ENCODE peak calls at places on chromosomes 12 and 14, in six cellular contexts. C is cardiac muscle cell, X is left ventricle myocardium inferior, W is esophagus squamous epithelium, U is progenitor cell of endocrine pancreas, H is MCF 10A. J is an unnamed sample.
A peak's percentile ranks its signal among the peaks of the same experiment; 100 is the strongest.

GRCh38 chr12:75938189-75938588 is 93.4 kb downstream of the PHLDA1 start:
- DNase-seq in C (no peak), X (no peak), W (no peak), U (no peak), H (no peak), J (no peak)

GRCh38 chr12:52149651-52150241 is 42.1 kb downstream of the KRT80 start:
- DNase-seq in C (no peak), X (no peak), W (no peak), U (no peak), H (no peak), J (no peak)

GRCh38 chr12:41277019-41277770 is 89.1 kb downstream of the PDZRN4 start:
- DNase-seq in C (peak; percentile 69), X (no peak), W (no peak), U (no peak), H (peak; percentile 52), J (no peak)

GRCh38 chr14:52596861-52597260 is 44.2 kb downstream of the GPR137C start:
- DNase-seq in C (no peak), X (no peak), W (no peak), U (no peak), H (peak; percentile 18), J (no peak)

GRCh38 chr12:46442239-46442638 is 69.7 kb upstream of the SLC38A2 start:
- DNase-seq in C (peak; percentile 44), X (no peak), W (no peak), U (no peak), H (peak; percentile 54), J (no peak)

GRCh38 chr14:76330411-76331327 is 45.3 kb upstream of the ESRRB start:
- DNase-seq in C (no peak), X (no peak), W (no peak), U (no peak), H (no peak), J (no peak)

GRCh38 chr12:68780731-68781130 is 27.2 kb upstream of the MDM2 start:
- DNase-seq in C (no peak), X (no peak), W (no peak), U (no peak), H (no peak), J (no peak)

GRCh38 chr12:68425998-68426397 is 93.8 kb upstream of the MDM1 start:
- DNase-seq in C (peak; percentile 86), X (no peak), W (no peak), U (no peak), H (no peak), J (no peak)

GRCh38 chr14:53608369-53608768 is 348.3 kb downstream of the BMP4 start:
- DNase-seq in C (no peak), X (no peak), W (no peak), U (no peak), H (peak; percentile 80), J (no peak)

GRCh38 chr14:95293474-95293873 is 26.2 kb downstream of the CLMN start:
- DNase-seq in C (no peak), X (no peak), W (no peak), U (no peak), H (no peak), J (no peak)

GRCh38 chr14:33836203-33836894 is 114.5 kb downstream of the EGLN3 start:
- DNase-seq in C (no peak), X (no peak), W (no peak), U (no peak), H (peak; percentile 36), J (no peak)

GRCh38 chr12:82817368-82817767 is 130.7 kb downstream of the TMTC2 start:
- DNase-seq in C (no peak), X (no peak), W (no peak), U (no peak), H (no peak), J (no peak)

GRCh38 chr12:10940389-10940788 is 1.3 kb upstream of the TAS2R14 start:
- DNase-seq in C (peak; percentile 57), X (no peak), W (no peak), U (no peak), H (peak; percentile 67), J (no peak)

GRCh38 chr12:108821407-108822397 is 35.7 kb downstream of the SSH1 start:
- DNase-seq in C (peak; percentile 54), X (no peak), W (no peak), U (no peak), H (peak; percentile 60), J (no peak)

GRCh38 chr14:70665448-70666363 is 24.0 kb downstream of the TTC9 start:
- DNase-seq in C (no peak), X (no peak), W (no peak), U (no peak), H (peak; percentile 53), J (no peak)

GRCh38 chr12:1523558-1524050 is 70.8 kb downstream of the FBXL14 start:
- DNase-seq in C (no peak), X (no peak), W (no peak), U (no peak), H (no peak), J (no peak)

GRCh38 chr12:28172434-28173030 is 17.7 kb upstream of the CCDC91 start:
- DNase-seq in C (peak; percentile 80), X (no peak), W (no peak), U (no peak), H (peak; percentile 78), J (no peak)

GRCh38 chr12:27236498-27236897 is 7.6 kb upstream of the STK38L start:
- DNase-seq in C (peak; percentile 25), X (no peak), W (no peak), U (no peak), H (no peak), J (no peak)

GRCh38 chr12:109527489-109528123 is 45.7 kb downstream of the MMAB start:
- DNase-seq in C (no peak), X (no peak), W (no peak), U (no peak), H (no peak), J (no peak)

GRCh38 chr14:94144765-94145164 is 15.4 kb upstream of the IFI27L2 start:
- DNase-seq in C (no peak), X (no peak), W (no peak), U (no peak), H (no peak), J (no peak)

GRCh38 chr14:76953196-76953945 is 75.1 kb downstream of the IRF2BPL start:
- DNase-seq in C (peak; percentile 77), X (peak; percentile 59), W (no peak), U (no peak), H (peak; percentile 86), J (no peak)

GRCh38 chr14:75690010-75690409 is 29.0 kb downstream of the TTLL5 start:
- DNase-seq in C (peak; percentile 43), X (no peak), W (no peak), U (no peak), H (no peak), J (no peak)

GRCh38 chr14:35821546-35822411 is 4.4 kb upstream of the BRMS1L start:
- DNase-seq in C (peak; percentile 62), X (no peak), W (no peak), U (no peak), H (peak; percentile 59), J (no peak)

GRCh38 chr12:69415471-69416275 is 54.5 kb upstream of the FRS2 start:
- DNase-seq in C (peak; percentile 95), X (peak; percentile 25), W (no peak), U (peak; percentile 23), H (peak; percentile 65), J (no peak)

DNA sequence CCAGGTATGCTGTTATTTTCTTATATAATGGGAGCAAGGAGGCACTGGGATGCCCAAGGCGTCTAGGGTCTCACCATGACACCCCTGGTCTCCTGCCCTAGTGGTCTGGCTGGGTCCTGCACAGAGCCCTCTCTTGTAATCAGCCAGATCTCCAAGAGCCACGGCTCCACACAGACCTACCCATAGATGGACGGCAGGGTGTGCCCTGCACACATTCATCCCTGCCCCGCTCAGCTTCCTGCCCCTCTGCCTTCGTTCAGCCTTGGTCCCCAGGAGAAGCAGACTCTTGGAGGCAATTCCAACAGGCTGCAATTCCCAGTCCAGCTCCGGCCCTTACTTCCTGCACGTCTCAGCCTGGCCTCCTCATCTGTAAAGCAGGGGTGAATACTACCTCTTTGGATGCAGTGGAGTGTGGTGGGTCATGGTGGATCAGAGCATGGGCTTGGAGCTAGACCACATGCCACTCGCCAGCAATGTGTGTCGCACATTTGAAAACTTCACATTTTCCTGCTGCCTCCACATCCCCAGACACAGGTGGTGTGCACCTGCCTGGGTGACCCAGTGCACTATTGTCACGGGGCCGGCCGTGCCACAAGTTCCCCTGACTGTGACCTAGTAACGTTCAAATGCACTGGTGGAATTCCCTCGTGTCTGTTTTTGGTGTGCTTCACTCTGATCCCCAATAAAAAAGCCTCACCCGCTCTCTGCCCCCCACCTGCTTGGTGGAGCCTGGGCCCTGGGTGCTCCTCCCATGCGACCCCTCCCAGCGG is 171.1 kb upstream of the PRMT8 start:
- DNase-seq in C (no peak), X (no peak), W (no peak), U (no peak), H (no peak), J (no peak)
- TF ChIP-seq CTCF in C (no peak), X (no peak), W (no peak), U (peak; percentile 16), H (no peak), J (no peak)

GRCh38 chr12:32726286-32726685 is 29.4 kb downstream of the YARS2 start:
- DNase-seq in C (no peak), X (no peak), W (no peak), U (no peak), H (no peak), J (no peak)

GRCh38 chr12:32727237-32727636 is 28.5 kb downstream of the YARS2 start:
- DNase-seq in C (peak; percentile 8), X (no peak), W (no peak), U (no peak), H (no peak), J (no peak)
- TF ChIP-seq CTCF in C (no peak), X (no peak), W (no peak), U (no peak), H (no peak), J (no peak)

DNA sequence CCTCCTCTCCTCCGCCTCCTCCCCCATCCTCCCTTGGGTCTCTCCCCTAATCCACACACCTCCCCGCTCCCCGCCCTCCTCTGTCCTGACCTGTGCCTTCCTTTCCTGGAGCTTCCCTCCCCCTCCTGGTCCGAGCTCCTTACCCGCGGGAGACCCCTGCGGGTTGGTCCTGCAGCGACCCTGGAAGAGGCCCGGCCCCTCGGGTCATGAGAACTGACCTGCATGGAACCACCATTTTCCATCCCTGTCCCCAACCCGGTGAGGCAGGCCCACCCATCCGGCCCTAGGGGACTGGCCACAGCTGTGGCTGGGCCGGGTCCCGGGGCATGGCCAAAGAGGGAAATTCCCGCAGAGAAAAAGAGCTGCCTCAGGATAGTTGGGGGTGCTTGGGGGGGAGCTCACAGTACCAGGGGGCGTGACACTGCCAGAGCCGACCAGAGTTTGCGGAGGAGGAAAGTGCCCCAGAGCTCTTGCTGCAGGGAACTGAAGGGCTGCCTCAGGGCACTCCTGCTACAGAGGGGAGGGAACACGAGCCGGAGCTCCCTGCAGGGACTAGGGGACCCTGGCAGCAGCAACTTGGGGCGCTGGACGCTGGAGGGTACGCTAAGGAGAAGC is 613 bp downstream of the ARHGEF40 start:
- DNase-seq in C (peak; percentile 60), X (peak; percentile 59), W (no peak), U (peak; percentile 56), H (peak; percentile 23), J (peak; percentile 94)
- TF ChIP-seq CTCF in C (no peak), X (no peak), W (no peak), U (peak; percentile 34), H (no peak), J (peak; percentile 24)

DNA sequence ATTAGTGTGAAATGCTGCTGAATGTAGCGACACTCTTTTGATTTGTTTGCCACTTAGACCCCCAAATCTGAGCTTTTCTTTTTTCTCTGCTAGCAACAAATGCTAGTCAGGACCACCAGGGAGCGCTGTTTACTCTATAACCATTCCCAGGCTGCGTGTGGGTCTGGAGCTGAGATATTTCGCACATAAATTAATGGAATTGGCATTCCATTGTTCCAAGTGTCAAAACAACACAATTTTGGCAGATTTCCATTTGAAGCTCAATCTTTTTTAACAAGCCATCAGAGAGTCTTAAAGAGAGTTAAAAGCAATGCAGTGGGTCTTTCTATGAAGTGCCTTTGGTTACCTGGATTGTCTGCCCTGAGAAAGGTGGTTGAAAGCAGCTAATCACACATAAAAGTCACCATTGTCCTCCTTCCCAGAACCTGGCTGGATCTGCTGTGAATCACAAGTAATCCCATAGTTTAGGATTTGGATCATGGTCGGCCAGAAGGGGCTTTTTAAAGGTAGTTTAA is 7.4 kb upstream of the TMEM132C start:
- DNase-seq in C (peak; percentile 12), X (no peak), W (no peak), U (peak; percentile 35), H (no peak), J (no peak)
- TF ChIP-seq CTCF in C (peak; percentile 43), X (peak; percentile 75), W (peak; percentile 64), U (peak; percentile 94), H (no peak), J (peak; percentile 86)